ENCODE peak calls at places on chromosomes 6 and 20, in five cellular contexts. K, Q, G, V and F are unnamed samples.

GRCh38 chr20:32017711-32018251 is 7.5 kb downstream of the CCM2L start:
- DNase-seq in K (peak; percentile 69), Q (peak; percentile 62), G (no peak), V (peak; percentile 72), F (peak; percentile 56)

GRCh38 chr6:111854683-111855082 is 18.6 kb downstream of the FYN start:
- DNase-seq in K (no peak), Q (no peak), G (no peak), V (no peak), F (no peak)

GRCh38 chr20:62164879-62165761 is 17.7 kb upstream of the MTG2 start:
- DNase-seq in K (no peak), Q (no peak), G (no peak), V (no peak), F (no peak)

GRCh38 chr6:47836639-47837038 is 54.8 kb downstream of the OPN5 start:
- DNase-seq in K (peak; percentile 10), Q (no peak), G (no peak), V (no peak), F (no peak)

GRCh38 chr6:36019167-36019566 is 5.3 kb downstream of the SLC26A8 start:
- DNase-seq in K (no peak), Q (no peak), G (no peak), V (no peak), F (no peak)

GRCh38 chr6:118283759-118284158 is 264.3 kb upstream of the PLN start:
- DNase-seq in K (peak; percentile 59), Q (peak; percentile 62), G (no peak), V (peak; percentile 48), F (peak; percentile 57)

GRCh38 chr6:85360794-85361642 is 88.9 kb upstream of the NT5E start:
- DNase-seq in K (peak; percentile 43), Q (no peak), G (no peak), V (no peak), F (no peak)

GRCh38 chr20:43631598-43631997 is 35.3 kb upstream of the MYBL2 start:
- DNase-seq in K (no peak), Q (no peak), G (no peak), V (no peak), F (no peak)

GRCh38 chr6:137389150-137389664 is 105.0 kb downstream of the OLIG3 start:
- DNase-seq in K (no peak), Q (peak; percentile 41), G (peak; percentile 51), V (no peak), F (no peak)

GRCh38 chr20:63977392-63978276 is 1.8 kb downstream of the SAMD10 start:
- DNase-seq in K (peak; percentile 87), Q (peak; percentile 76), G (no peak), V (no peak), F (no peak)

GRCh38 chr20:330233-331149 is 5.1 kb downstream of the SOX12 start:
- DNase-seq in K (peak; percentile 71), Q (peak; percentile 78), G (no peak), V (peak; percentile 72), F (peak; percentile 68)

GRCh38 chr20:64188682-64189529 is 24.7 kb downstream of the MYT1 start:
- DNase-seq in K (peak; percentile 100), Q (no peak), G (no peak), V (peak; percentile 49), F (no peak)

GRCh38 chr6:69181964-69182363 is 546.9 kb downstream of the ADGRB3 start:
- DNase-seq in K (no peak), Q (no peak), G (no peak), V (no peak), F (no peak)

DNA sequence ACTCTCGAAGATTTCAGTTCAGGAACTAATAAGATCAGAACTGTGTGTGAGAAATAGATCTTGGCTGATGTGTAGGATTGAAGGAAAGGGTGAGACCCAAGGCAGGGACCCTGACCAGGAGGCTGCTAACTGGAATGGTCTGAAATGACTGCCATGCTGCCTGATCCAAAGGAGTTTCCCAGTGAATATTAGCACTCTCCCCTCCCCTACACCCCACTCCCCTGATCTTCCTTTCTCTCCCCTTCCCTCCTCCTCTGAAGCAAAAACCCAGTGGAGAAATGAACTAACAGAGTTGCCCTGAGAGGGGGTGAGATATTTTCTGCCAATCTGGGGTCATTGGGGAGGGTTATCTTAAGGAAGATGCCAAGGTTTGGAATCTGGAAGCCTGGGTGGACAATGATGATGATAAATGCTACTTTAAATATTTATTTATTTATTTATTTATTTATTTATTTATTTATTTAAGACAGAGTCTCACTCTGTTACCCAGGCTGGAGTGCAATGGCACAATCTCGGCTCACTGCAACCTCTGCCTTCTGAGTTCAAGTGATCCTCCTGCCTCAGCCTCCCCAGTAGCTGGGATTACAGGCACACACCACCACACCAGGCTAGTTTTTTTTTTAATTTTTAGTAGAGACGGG is 371.0 kb upstream of the CHD6 start:
- DNase-seq in K (no peak), Q (no peak), G (no peak), V (no peak), F (no peak)
- TF ChIP-seq FOXM1 in K (no peak), Q (no peak), G (no peak), V (no peak), F (no peak)

GRCh38 chr20:53582574-53583351 is 10.9 kb downstream of the ZNF217 start:
- DNase-seq in K (peak; percentile 86), Q (no peak), G (no peak), V (peak; percentile 57), F (no peak)
- TF ChIP-seq FOXM1 in K (no peak), Q (no peak), G (no peak), V (no peak), F (no peak)

GRCh38 chr20:58182521-58183140 is 45.8 kb downstream of the ANKRD60 start:
- DNase-seq in K (no peak), Q (no peak), G (no peak), V (no peak), F (no peak)
- TF ChIP-seq FOXM1 in K (no peak), Q (no peak), G (no peak), V (no peak), F (no peak)

GRCh38 chr20:23569570-23569969 is 1.3 kb upstream of the CST9L start:
- DNase-seq in K (no peak), Q (no peak), G (no peak), V (no peak), F (no peak)
- TF ChIP-seq FOXM1 in K (no peak), Q (no peak), G (no peak), V (no peak), F (no peak)

DNA sequence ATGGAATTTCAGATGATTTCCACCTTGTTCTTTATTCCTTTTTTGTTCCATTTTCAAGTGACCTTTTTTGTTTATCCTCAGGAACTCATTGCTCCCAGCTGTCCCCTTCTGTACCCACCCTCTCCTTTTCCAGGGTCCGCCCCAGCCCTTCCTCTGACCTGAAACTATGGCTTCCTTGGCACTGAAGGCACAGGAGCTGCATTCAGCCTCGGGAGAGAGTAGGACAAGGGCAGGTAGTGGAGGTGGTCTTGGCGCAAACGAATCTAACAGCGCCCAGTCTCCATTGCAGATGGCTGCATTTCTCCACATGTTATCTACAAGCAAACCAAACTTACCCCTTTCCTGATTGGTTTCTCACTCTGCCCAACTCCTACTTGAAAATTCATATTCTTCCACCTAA is 8.8 kb upstream of the ULBP2 start:
- DNase-seq in K (no peak), Q (no peak), G (no peak), V (no peak), F (no peak)
- TF ChIP-seq FOXM1 in K (no peak), Q (no peak), G (no peak), V (no peak), F (no peak)

DNA sequence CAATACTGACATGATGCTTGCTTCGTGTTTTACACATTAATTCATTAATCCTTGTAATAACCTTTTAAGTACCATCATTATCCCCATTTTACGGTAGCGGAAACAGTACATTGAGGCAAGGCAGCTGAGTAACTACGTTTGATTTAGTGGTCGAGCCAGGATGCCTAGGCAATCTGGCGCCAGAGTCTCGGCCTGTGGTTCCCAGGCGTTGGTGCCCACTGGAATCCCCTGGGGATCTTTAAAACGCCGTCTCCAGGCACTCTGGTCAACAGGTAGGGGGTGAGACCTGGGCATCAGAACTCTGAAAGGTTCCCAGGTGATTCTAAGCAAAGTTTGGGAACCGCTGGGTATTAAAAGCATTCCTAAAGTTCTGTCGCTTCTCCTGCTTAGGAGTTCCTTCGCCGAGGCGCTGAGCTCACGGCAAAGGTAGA is 998 bp downstream of the DTNBP1 start:
- DNase-seq in K (no peak), Q (peak; percentile 19), G (no peak), V (no peak), F (no peak)
- TF ChIP-seq FOXM1 in K (no peak), Q (no peak), G (no peak), V (no peak), F (no peak)

GRCh38 chr20:1804129-1804503 is 91.1 kb upstream of the SIRPA start:
- DNase-seq in K (no peak), Q (no peak), G (no peak), V (no peak), F (no peak)
- TF ChIP-seq FOXM1 in K (no peak), Q (no peak), G (no peak), V (no peak), F (no peak)

GRCh38 chr6:98992494-98992893 is 44.7 kb upstream of the FBXL4 start:
- DNase-seq in K (no peak), Q (no peak), G (no peak), V (no peak), F (no peak)
- TF ChIP-seq FOXM1 in K (no peak), Q (no peak), G (no peak), V (no peak), F (no peak)

GRCh38 chr6:146546440-146546839 is 2.8 kb downstream of the RAB32 start:
- DNase-seq in K (peak; percentile 24), Q (no peak), G (no peak), V (no peak), F (no peak)

GRCh38 chr6:146547889-146548288 is 4.3 kb downstream of the RAB32 start:
- DNase-seq in K (no peak), Q (no peak), G (no peak), V (no peak), F (no peak)

GRCh38 chr6:146548898-146549374 is 5.3 kb downstream of the RAB32 start:
- DNase-seq in K (no peak), Q (peak; percentile 74), G (no peak), V (no peak), F (no peak)

GRCh38 chr6:146550911-146551310 is 7.3 kb downstream of the RAB32 start:
- DNase-seq in K (no peak), Q (no peak), G (no peak), V (no peak), F (no peak)

DNA sequence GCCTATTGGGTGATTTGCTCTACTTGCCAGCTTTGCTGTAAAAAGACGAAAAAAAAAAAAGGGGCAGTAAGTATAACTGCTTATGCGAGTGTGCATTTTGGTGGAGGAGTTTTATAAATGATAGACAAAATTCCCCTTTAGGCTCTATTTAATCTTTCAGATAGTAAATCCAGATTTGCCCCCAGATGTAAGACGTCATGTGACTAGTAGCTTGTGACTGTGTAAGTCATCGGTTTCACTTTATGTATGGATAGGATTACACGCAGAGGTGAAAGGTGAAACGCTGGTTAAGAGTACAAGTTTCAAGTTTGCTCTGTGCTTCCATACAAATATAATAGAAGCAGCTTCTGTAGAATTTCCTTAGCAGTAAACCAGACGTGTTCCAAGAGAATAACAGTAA is 7.9 kb downstream of the RAB32 start:
- DNase-seq in K (no peak), Q (peak; percentile 33), G (no peak), V (no peak), F (peak; percentile 19)
- TF ChIP-seq FOXM1 in K (no peak), Q (no peak), G (no peak), V (no peak), F (no peak)